ENCODE peak calls at places on chromosomes 12 and 14, in nine cellular contexts. K is RPMI7951; S is GM12864; D is AG08395; A is KG1; B is T follicular helper cell; M is stimulated activated CD4-positive, alpha-beta T cell treated with anti-CD3 and anti-CD28 coated beads, Interleukin-4, amount 100 ng/mL, for 48 hours; J is LoVo; I is WERI-Rb-1. Y is an unnamed sample.

GRCh38 chr12:59040651-59041050 is 120.3 kb upstream of the LRIG3 start:
- DNase-seq in D (peak; percentile 81), M (no peak), A (no peak), I (no peak), B (no peak), J (no peak), S (no peak), K (peak; percentile 57), Y (peak; percentile 20)

GRCh38 chr12:93819048-93819491 is 141.9 kb downstream of the CRADD start:
- DNase-seq in J (no peak), K (peak; percentile 85), M (no peak), B (no peak), I (no peak), D (peak; percentile 77), S (no peak), A (no peak), Y (no peak)

GRCh38 chr12:126617312-126617711 is 1552.1 kb downstream of the AACS start:
- DNase-seq in M (peak; percentile 1), D (peak; percentile 9), I (peak; percentile 39), J (peak; percentile 9), K (peak; percentile 13), B (no peak), S (no peak), A (peak; percentile 17), Y (no peak)

GRCh38 chr12:76216585-76217472 is 131.4 kb downstream of the BBS10 start:
- DNase-seq in K (no peak), M (no peak), J (no peak), D (no peak), S (no peak), A (no peak), B (no peak), I (no peak), Y (no peak)

GRCh38 chr14:67428501-67429031 is 16.6 kb upstream of the PLEK2 start:
- DNase-seq in I (no peak), K (peak; percentile 37), J (peak; percentile 53), B (no peak), M (no peak), A (no peak), S (no peak), D (peak; percentile 59), Y (no peak)

GRCh38 chr14:51538973-51539372 is 112.7 kb upstream of the FRMD6 start:
- DNase-seq in J (no peak), K (no peak), M (no peak), B (no peak), I (no peak), A (no peak), D (no peak), S (no peak), Y (no peak)

GRCh38 chr14:65255029-65255545 is 152.8 kb upstream of the MAX start:
- DNase-seq in M (no peak), K (peak; percentile 89), D (peak; percentile 52), A (no peak), J (peak; percentile 49), I (no peak), S (no peak), B (no peak), Y (no peak)

GRCh38 chr12:111405856-111406473 is at the start of gene SH2B3:
- DNase-seq in B (peak; percentile 70), S (no peak), M (peak; percentile 67), J (no peak), D (no peak), K (no peak), A (peak; percentile 78), I (peak; percentile 46), Y (no peak)

GRCh38 chr14:90664911-90665695 is 151.1 kb downstream of the TTC7B start:
- DNase-seq in S (no peak), K (no peak), I (no peak), B (no peak), D (no peak), M (no peak), J (no peak), A (no peak), Y (no peak)

GRCh38 chr12:12376636-12377448 is 20.0 kb downstream of the BORCS5 start:
- DNase-seq in A (no peak), K (peak; percentile 72), J (peak; percentile 93), D (peak; percentile 76), B (peak; percentile 14), M (no peak), S (peak; percentile 70), I (no peak), Y (peak; percentile 49)

GRCh38 chr14:25122188-25122587 is 72.2 kb upstream of the STXBP6 start:
- DNase-seq in B (no peak), K (peak; percentile 88), I (no peak), M (no peak), A (no peak), D (peak; percentile 56), J (no peak), S (no peak), Y (no peak)

GRCh38 chr12:55716582-55717396 is 943 bp downstream of the BLOC1S1 start:
- DNase-seq in D (no peak), M (no peak), S (no peak), A (no peak), B (no peak), I (no peak), J (no peak), K (peak; percentile 53), Y (no peak)

GRCh38 chr12:46926536-46926935 is 100.7 kb upstream of the SLC38A4 start:
- DNase-seq in B (no peak), S (no peak), I (no peak), J (no peak), A (no peak), M (no peak), D (no peak), K (no peak), Y (no peak)

GRCh38 chr12:22787557-22787956 is 162.6 kb downstream of the ETNK1 start:
- DNase-seq in K (no peak), I (no peak), S (no peak), J (no peak), B (no peak), D (no peak), A (no peak), M (no peak), Y (no peak)

GRCh38 chr14:74552623-74553022 is 59.1 kb downstream of the ISCA2 start:
- DNase-seq in M (no peak), S (no peak), D (peak; percentile 90), A (no peak), B (no peak), I (no peak), K (peak; percentile 95), J (no peak), Y (no peak)

GRCh38 chr12:98373019-98373554 is 142.3 kb upstream of the TMPO start:
- DNase-seq in I (no peak), D (peak; percentile 47), A (peak; percentile 21), K (peak; percentile 37), B (no peak), J (peak; percentile 46), S (no peak), M (no peak), Y (peak; percentile 64)

GRCh38 chr12:58961906-58962305 is 41.6 kb upstream of the LRIG3 start:
- DNase-seq in J (no peak), M (no peak), D (no peak), A (no peak), B (no peak), I (no peak), S (no peak), K (no peak), Y (no peak)

GRCh38 chr14:102095231-102095870 is 8.5 kb upstream of the HSP90AA1 start:
- DNase-seq in M (no peak), S (no peak), D (no peak), I (no peak), A (no peak), B (no peak), J (no peak), K (peak; percentile 68), Y (no peak)

GRCh38 chr12:90854136-90854689 is 100.8 kb downstream of the CCER1 start:
- DNase-seq in B (no peak), K (peak; percentile 43), D (peak; percentile 33), S (no peak), A (no peak), I (peak; percentile 38), J (peak; percentile 69), M (no peak), Y (peak; percentile 19)

GRCh38 chr14:73723799-73724621 is 9.8 kb upstream of the PNMA1 start:
- DNase-seq in I (no peak), D (peak; percentile 95), K (peak; percentile 96), J (no peak), B (no peak), A (no peak), M (no peak), S (no peak), Y (peak; percentile 54)

GRCh38 chr12:14961466-14962155 is at the start of gene ARHGDIB:
- DNase-seq in J (no peak), B (peak; percentile 83), D (no peak), S (peak; percentile 92), M (peak; percentile 58), A (peak; percentile 72), I (no peak), K (peak; percentile 61), Y (no peak)

GRCh38 chr12:93173178-93173957 is 204.4 kb upstream of the NUDT4 start:
- DNase-seq in M (no peak), K (peak; percentile 74), D (no peak), I (no peak), S (no peak), A (no peak), B (no peak), J (no peak), Y (no peak)

GRCh38 chr14:81031488-81031887 is 76.1 kb downstream of the TSHR start:
- DNase-seq in K (no peak), B (no peak), A (no peak), D (no peak), S (no peak), I (no peak), J (peak; percentile 1), M (no peak), Y (no peak)

GRCh38 chr14:101875726-101876268 is 88.6 kb upstream of the DYNC1H1 start:
- DNase-seq in B (no peak), J (no peak), I (no peak), S (no peak), A (no peak), D (no peak), M (no peak), K (no peak), Y (peak; percentile 23)

GRCh38 chr14:67734675-67735074 is 33.0 kb downstream of the RDH12 start:
- DNase-seq in S (no peak), M (no peak), K (no peak), B (no peak), J (no peak), I (no peak), A (no peak), D (no peak), Y (no peak)

GRCh38 chr12:111444706-111445310 is 39.1 kb downstream of the SH2B3 start:
- DNase-seq in A (no peak), K (peak; percentile 70), S (peak; percentile 95), M (peak; percentile 88), B (peak; percentile 69), I (peak; percentile 72), J (no peak), D (no peak), Y (no peak)

GRCh38 chr14:102164241-102164641 is 24.5 kb downstream of the WDR20 start:
- DNase-seq in J (no peak), I (no peak), S (no peak), B (no peak), M (no peak), D (peak; percentile 55), K (peak; percentile 51), A (no peak), Y (no peak)

GRCh38 chr14:20415723-20416622 is 2.7 kb upstream of the TEP1 start:
- DNase-seq in K (peak; percentile 59), M (peak; percentile 26), D (peak; percentile 57), J (peak; percentile 63), S (no peak), I (peak; percentile 39), B (no peak), A (peak; percentile 61), Y (peak; percentile 32)

GRCh38 chr14:61321385-61322010 is at the start of gene PRKCH:
- DNase-seq in B (peak; percentile 79), M (peak; percentile 76), I (peak; percentile 65), S (no peak), K (peak; percentile 2), A (peak; percentile 15), J (peak; percentile 66), D (no peak), Y (peak; percentile 77)

GRCh38 chr12:40569626-40570179 is 122.5 kb upstream of the CNTN1 start:
- DNase-seq in A (no peak), S (no peak), K (no peak), B (no peak), J (no peak), D (no peak), I (no peak), M (no peak), Y (no peak)

Y was measured in retina.